ENCODE peak calls at places on chromosomes 4 and X, in nine cellular contexts. F is fibroblast of lung; L is CD8-positive, alpha-beta T cell; D is transverse colon; P is choroid plexus epithelial cell; Z is ascending aorta; O is ovary; M is breast epithelium; Q is left ventricle myocardium inferior. N is an unnamed sample.

GRCh38 chr4:186844059-186844681 is 120.5 kb upstream of the FAT1 start:
- DNase-seq in M (no peak), Q (peak; percentile 19), F (peak; percentile 51), D (no peak), L (no peak), P (peak; percentile 68), O (no peak), Z (no peak), N (no peak)

GRCh38 chrX:98057176-98057575 is 1173.5 kb downstream of the RPA4 start:
- DNase-seq in Q (no peak), F (no peak), P (no peak), O (no peak), M (no peak), Z (no peak), D (no peak), L (no peak), N (no peak)

GRCh38 chr4:99614491-99614890 is 39.9 kb downstream of the MTTP start:
- DNase-seq in M (no peak), Q (no peak), Z (no peak), L (no peak), P (no peak), O (no peak), D (no peak), F (no peak), N (no peak)

GRCh38 chrX:21952624-21953023 is 12.1 kb downstream of the SMS start:
- DNase-seq in P (no peak), Z (no peak), D (no peak), L (no peak), O (no peak), M (no peak), Q (no peak), F (no peak), N (no peak)

GRCh38 chr4:182695842-182696241 is 221.3 kb downstream of the DCTD start:
- DNase-seq in L (no peak), M (no peak), Z (no peak), O (no peak), F (peak; percentile 72), P (peak; percentile 51), D (no peak), Q (no peak), N (no peak)

GRCh38 chr4:83605216-83605615 is 69.3 kb downstream of the GPAT3 start:
- DNase-seq in M (no peak), L (no peak), F (no peak), O (no peak), P (no peak), D (no peak), Z (no peak), Q (no peak), N (no peak)

GRCh38 chrX:68895339-68896250 is 66.8 kb downstream of the EFNB1 start:
- DNase-seq in F (peak; percentile 63), L (no peak), D (peak; percentile 62), Z (no peak), P (peak; percentile 37), Q (no peak), M (peak; percentile 28), O (peak; percentile 35), N (no peak)

GRCh38 chrX:63186137-63186536 is 165.0 kb downstream of the SPIN4 start:
- DNase-seq in P (no peak), F (no peak), M (no peak), Q (no peak), O (no peak), D (no peak), Z (no peak), L (no peak), N (no peak)

GRCh38 chr4:83662204-83662603 is 126.3 kb downstream of the GPAT3 start:
- DNase-seq in M (no peak), P (no peak), F (no peak), L (no peak), O (no peak), Z (no peak), D (no peak), Q (no peak), N (no peak)

GRCh38 chr4:80926446-80926845 is 104.1 kb upstream of the BMP3 start:
- DNase-seq in O (no peak), Z (no peak), L (no peak), M (no peak), F (peak; percentile 1), D (no peak), Q (no peak), P (peak; percentile 20), N (no peak)

GRCh38 chr4:15131551-15131950 is 129.3 kb downstream of the CPEB2 start:
- DNase-seq in P (no peak), Q (no peak), M (no peak), F (no peak), Z (no peak), L (no peak), O (no peak), D (no peak), N (no peak)

GRCh38 chr4:48490680-48491513 is 845 bp downstream of the ZAR1 start:
- DNase-seq in O (no peak), Q (no peak), F (no peak), D (no peak), M (no peak), P (no peak), Z (no peak), L (no peak), N (no peak)

GRCh38 chr4:186104895-186105720 is 604 bp downstream of the FAM149A start:
- DNase-seq in Z (no peak), Q (no peak), O (peak; percentile 28), M (no peak), P (peak; percentile 5), D (peak; percentile 36), F (no peak), L (no peak), N (no peak)

DNA sequence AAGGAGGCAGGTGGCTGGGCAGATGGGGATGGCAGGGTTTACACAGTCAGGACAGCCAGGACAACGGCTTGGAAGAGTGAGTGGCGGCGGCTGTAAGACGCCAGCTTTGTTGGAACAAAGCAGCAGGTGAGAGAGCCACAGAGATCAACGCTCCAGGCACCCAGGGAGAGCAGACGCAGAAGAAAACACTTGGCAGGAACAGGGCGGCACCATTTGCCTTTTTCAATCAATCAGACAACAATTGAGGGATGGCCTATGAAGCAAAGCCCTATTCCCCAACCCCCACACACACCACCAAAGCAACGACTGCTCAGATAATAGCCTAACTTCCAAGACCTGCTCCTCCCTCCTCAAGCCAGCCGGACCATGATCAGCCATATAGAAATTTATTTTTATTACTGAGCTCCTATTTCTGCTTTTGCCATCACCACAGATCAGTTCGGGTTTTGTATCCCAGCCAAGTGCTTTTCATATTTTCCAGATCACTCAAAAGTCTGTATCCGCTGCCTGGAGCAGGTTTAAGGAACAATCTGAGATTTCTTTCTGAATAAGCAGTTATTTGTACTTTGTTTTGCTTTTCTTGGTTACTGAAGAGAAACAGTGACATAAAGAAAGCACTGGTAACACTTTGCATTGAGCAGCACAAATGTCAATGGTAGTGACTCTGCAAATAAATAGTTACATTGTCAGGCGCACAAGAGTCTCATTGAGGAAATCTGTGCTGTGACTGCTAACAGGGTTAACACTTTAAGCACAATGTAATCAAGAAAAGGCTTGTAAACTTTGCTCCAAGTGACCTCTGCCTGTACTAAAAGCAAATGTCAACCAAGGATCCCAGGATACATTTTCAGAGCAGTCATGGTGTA is 81.8 kb upstream of the RBPJ start:
- DNase-seq in M (no peak), O (no peak), L (no peak), P (peak; percentile 76), F (peak; percentile 67), D (no peak), Z (no peak), Q (no peak), N (no peak)
- H3K4me3 ChIP-seq in M (no peak overlapping the region), O (no peak overlapping the region), L (no peak overlapping the region), P (no peak overlapping the region), F (no peak overlapping the region), D (peak overlapping the region; percentile 33), Z (peak overlapping the region; percentile 2), Q (no peak overlapping the region), N (peak overlapping the region; percentile 40)

GRCh38 chrX:129759576-129760061 is 20.1 kb upstream of the SASH3 start:
- DNase-seq in M (peak; percentile 75), Q (no peak), P (peak; percentile 91), Z (no peak), O (no peak), F (peak; percentile 88), L (peak; percentile 55), D (peak; percentile 40), N (peak; percentile 62)
- TF ChIP-seq CTCF in M (no peak), Q (peak; percentile 28), P (peak; percentile 23), Z (no peak), O (no peak), F (no peak), L (no peak), D (no peak), N (peak; percentile 61)

DNA sequence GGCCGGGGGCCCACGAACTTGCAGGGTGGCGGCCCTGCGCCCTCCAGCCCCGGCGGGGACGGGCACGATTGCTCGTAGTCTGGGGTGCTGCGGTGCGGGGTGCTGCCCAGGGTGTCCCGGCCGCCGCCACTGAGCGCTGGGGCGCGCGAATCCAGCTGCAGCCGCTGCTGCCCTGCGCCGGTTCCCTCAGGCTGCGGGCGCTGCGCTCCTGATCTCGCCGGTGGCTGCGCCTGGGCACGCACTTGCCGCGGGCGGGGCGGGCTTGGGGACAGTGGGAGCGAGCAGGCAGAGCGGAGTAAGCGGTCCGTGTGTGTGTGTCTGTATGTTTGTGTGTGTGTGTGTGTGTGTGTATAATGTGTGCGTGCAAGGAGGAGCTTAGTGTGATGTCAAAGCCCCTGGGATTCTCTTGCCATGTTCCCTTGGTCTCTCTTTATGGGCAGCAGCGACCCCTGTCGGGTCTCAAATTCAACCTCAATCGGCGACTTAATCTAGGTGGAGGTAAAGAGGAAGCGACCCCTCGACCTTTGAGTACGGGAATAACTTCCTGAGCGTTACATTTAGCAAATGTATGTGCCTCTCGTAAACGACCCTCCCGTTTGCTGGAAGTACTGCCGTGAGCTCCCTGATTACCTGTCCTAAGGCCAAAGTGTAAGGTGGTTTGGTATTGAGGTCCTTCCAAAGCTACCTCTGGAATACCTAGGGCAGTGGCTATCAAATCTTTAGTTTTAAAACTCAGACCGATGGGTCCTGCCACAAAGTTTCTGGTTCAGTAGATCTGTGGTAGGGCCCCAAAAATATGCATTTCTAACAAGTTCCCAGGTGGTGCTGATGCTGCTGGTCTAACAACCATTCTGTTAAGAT is at the start of gene RNF150:
- DNase-seq in O (peak; percentile 76), Z (peak; percentile 29), M (peak; percentile 70), P (peak; percentile 91), Q (peak; percentile 72), F (peak; percentile 95), D (peak; percentile 58), L (peak; percentile 11), N (peak; percentile 76)
- H3K4me3 ChIP-seq in O (peak within 1 kb of the TSS; percentile 95), Z (peak within 1 kb of the TSS; percentile 92), M (peak within 1 kb of the TSS; percentile 79), P (peak within 1 kb of the TSS; percentile 64), Q (peak within 1 kb of the TSS; percentile 94), F (peak within 1 kb of the TSS; percentile 69), D (peak within 1 kb of the TSS; percentile 89), L (peak within 1 kb of the TSS; percentile 33), N (peak within 1 kb of the TSS; percentile 59)

GRCh38 chr4:12968345-12968744 is 515.8 kb downstream of the RAB28 start:
- DNase-seq in M (no peak), L (no peak), Z (no peak), F (no peak), O (no peak), D (no peak), Q (no peak), P (no peak), N (no peak)

GRCh38 chr4:12975511-12975910 is 508.6 kb downstream of the RAB28 start:
- DNase-seq in L (no peak), F (no peak), O (no peak), M (no peak), Z (no peak), D (no peak), Q (no peak), P (no peak), N (no peak)

GRCh38 chr4:12978310-12978709 is 505.8 kb downstream of the RAB28 start:
- DNase-seq in Q (no peak), P (no peak), Z (no peak), L (no peak), M (no peak), D (no peak), O (no peak), F (no peak), N (no peak)

GRCh38 chr4:12973522-12973921 is 510.6 kb downstream of the RAB28 start:
- DNase-seq in Q (no peak), Z (no peak), P (no peak), F (no peak), D (no peak), M (no peak), L (no peak), O (no peak), N (no peak)
- TF ChIP-seq CTCF in Q (no peak), Z (no peak), P (no peak), F (no peak), D (no peak), M (no peak), L (no peak), O (no peak), N (no peak)

N was measured in dorsolateral prefrontal cortex.